ENCODE peak calls at places on chromosomes 1 and 21, in six cellular contexts. X is breast epithelium, I is fibroblast of lung, W is tibial nerve, R is BE2C, P is cardiac muscle cell. M is an unnamed sample. For H3K4me1 and H3K9me3, the result is how much of the 10 kb centered on the place peaks cover.

GRCh38 chr21:37220433-37220980 is 46.6 kb downstream of the VPS26C start:
- DNase-seq in X (no peak), I (peak), W (peak), R (no peak), P (peak), M (peak)

GRCh38 chr1:11341881-11342552 is 69.0 kb downstream of the UBIAD1 start:
- DNase-seq in X (no peak), I (peak), W (no peak), R (peak), P (no peak), M (no peak)

GRCh38 chr1:73537400-73537799 is 660.6 kb downstream of the LRRIQ3 start:
- DNase-seq in X (no peak), I (no peak), W (no peak), R (no peak), P (no peak), M (no peak)

GRCh38 chr1:78699813-78700212 is 50.2 kb downstream of the IFI44 start:
- DNase-seq in X (no peak), I (no peak), W (no peak), R (no peak), P (no peak), M (no peak)

GRCh38 chr1:153649867-153650235 is 8.7 kb upstream of the SNAPIN start:
- DNase-seq in X (peak), I (no peak), W (no peak), R (no peak), P (no peak), M (peak)

GRCh38 chr1:231162970-231163830 is 1.3 kb downstream of the TRIM67 start:
- DNase-seq in X (no peak), I (no peak), W (no peak), R (peak), P (no peak), M (no peak)

GRCh38 chr1:8184301-8184700 is 133.6 kb upstream of the SLC45A1 start:
- DNase-seq in X (no peak), I (no peak), W (no peak), R (no peak), P (no peak), M (no peak)

GRCh38 chr1:16212251-16212961 is at the start of gene ARHGEF19:
- DNase-seq in X (peak), I (no peak), W (no peak), R (no peak), P (no peak), M (peak)

GRCh38 chr1:196317535-196318522 is 290.4 kb downstream of the KCNT2 start:
- DNase-seq in X (no peak), I (peak), W (peak), R (peak), P (peak), M (peak)

GRCh38 chr1:169031566-169032224 is 74.8 kb upstream of the ATP1B1 start:
- DNase-seq in X (peak), I (no peak), W (no peak), R (no peak), P (no peak), M (no peak)

GRCh38 chr1:232686346-232686745 is 56.4 kb upstream of the SIPA1L2 start:
- DNase-seq in X (no peak), I (no peak), W (no peak), R (peak), P (no peak), M (no peak)

GRCh38 chr21:27572681-27573080 is 605.8 kb upstream of the ADAMTS5 start:
- DNase-seq in X (no peak), I (peak), W (no peak), R (no peak), P (no peak), M (no peak)

GRCh38 chr1:171220551-171221175 is 27.6 kb upstream of the FMO1 start:
- DNase-seq in X (no peak), I (peak), W (no peak), R (no peak), P (peak), M (no peak)

GRCh38 chr1:88890790-88891317 is 513 bp downstream of the GTF2B start:
- DNase-seq in X (no peak), I (peak), W (peak), R (peak), P (peak), M (peak)

GRCh38 chr1:55987491-55988255 is 591.7 kb downstream of the PLPP3 start:
- DNase-seq in X (no peak), I (no peak), W (no peak), R (no peak), P (no peak), M (no peak)

GRCh38 chr21:34670220-34670961 is 1.6 kb downstream of the CLIC6 start:
- DNase-seq in X (no peak), I (peak), W (no peak), R (no peak), P (peak), M (no peak)

GRCh38 chr1:42767510-42767924 is 468 bp downstream of the C1orf50 start:
- DNase-seq in X (no peak), I (no peak), W (no peak), R (no peak), P (no peak), M (no peak)

GRCh38 chr1:217139513-217139912 is 416.3 kb upstream of the ESRRG start:
- DNase-seq in X (no peak), I (no peak), W (no peak), R (no peak), P (peak), M (no peak)

GRCh38 chr1:78722947-78723346 is 73.3 kb downstream of the IFI44 start:
- DNase-seq in X (no peak), I (no peak), W (no peak), R (no peak), P (no peak), M (no peak)

GRCh38 chr1:169300854-169301253 is 66.7 kb downstream of the NME7 start:
- DNase-seq in X (no peak), I (no peak), W (no peak), R (no peak), P (no peak), M (no peak)

GRCh38 chr1:164765557-164765956 is 206.6 kb downstream of the PBX1 start:
- DNase-seq in X (no peak), I (peak), W (no peak), R (no peak), P (no peak), M (no peak)

GRCh38 chr1:54239603-54240002 is 39.6 kb downstream of the MRPL37 start:
- DNase-seq in X (no peak), I (no peak), W (no peak), R (no peak), P (no peak), M (no peak)

GRCh38 chr1:187275985-187276580 is 447.3 kb downstream of the PLA2G4A start:
- DNase-seq in X (no peak), I (peak), W (no peak), R (peak), P (no peak), M (no peak)

GRCh38 chr1:68198752-68199151 is 33.6 kb downstream of the WLS start:
- DNase-seq in X (no peak), I (no peak), W (no peak), R (no peak), P (no peak), M (no peak)

GRCh38 chr1:116515702-116516101 is 55.1 kb downstream of the CD58 start:
- DNase-seq in X (no peak), I (no peak), W (no peak), R (peak), P (no peak), M (no peak)

GRCh38 chr1:230084408-230085177 is 17.6 kb downstream of the GALNT2 start:
- DNase-seq in X (no peak), I (peak), W (peak), R (peak), P (no peak), M (no peak)

GRCh38 chr1:156051011-156051725 is 2.4 kb downstream of the UBQLN4 start:
- DNase-seq in X (no peak), I (no peak), W (no peak), R (no peak), P (no peak), M (no peak)

GRCh38 chr21:17542371-17542992 is 29.6 kb downstream of the CXADR start:
- DNase-seq in X (no peak), I (peak), W (no peak), R (no peak), P (peak), M (peak)

GRCh38 chr1:86194491-86195034 is 38.0 kb upstream of the COL24A1 start:
- DNase-seq in X (no peak), I (peak), W (no peak), R (no peak), P (no peak), M (peak)

GRCh38 chr1:218371927-218372672 is 27.0 kb downstream of the TGFB2 start:
- DNase-seq in X (no peak), I (peak), W (peak), R (no peak), P (no peak), M (no peak)

GRCh38 chr1:199490804-199491527 is 536.5 kb upstream of the NR5A2 start:
- DNase-seq in X (no peak), I (peak), W (no peak), R (peak), P (no peak), M (no peak)

GRCh38 chr1:186806477-186806876 is 22.3 kb upstream of the PLA2G4A start:
- DNase-seq in X (no peak), I (peak), W (no peak), R (peak), P (peak), M (peak)

GRCh38 chr1:46725736-46726108 is 6.8 kb upstream of the EFCAB14 start:
- DNase-seq in X (no peak), I (no peak), W (no peak), R (no peak), P (no peak), M (no peak)

GRCh38 chr1:193299038-193299437 is 112.6 kb upstream of the B3GALT2 start:
- DNase-seq in X (no peak), I (no peak), W (no peak), R (no peak), P (no peak), M (no peak)

GRCh38 chr1:2980073-2980791 is 41.0 kb upstream of the ACTRT2 start:
- DNase-seq in X (no peak), I (no peak), W (no peak), R (no peak), P (no peak), M (no peak)

GRCh38 chr1:200971955-200972711 is 51.4 kb downstream of the KIF21B start:
- DNase-seq in X (no peak), I (peak), W (peak), R (peak), P (peak), M (peak)
- TF ChIP-seq CTCF in X (peak), I (peak), W (peak), R (peak), P (peak), M (peak)

GRCh38 chr1:167644551-167644950 is 14.5 kb downstream of the RCSD1 start:
- DNase-seq in X (no peak), I (no peak), W (no peak), R (no peak), P (no peak), M (no peak)
- H3K4me1 ChIP-seq in X (under half), I (under half), W (under half), R (under half), P (under half), M (under half)

GRCh38 chr1:4933232-4933631 is 278.8 kb downstream of the AJAP1 start:
- DNase-seq in X (no peak), I (no peak), W (no peak), R (no peak), P (no peak), M (no peak)

GRCh38 chr1:4937876-4938534 is 283.6 kb downstream of the AJAP1 start:
- DNase-seq in X (no peak), I (no peak), W (no peak), R (no peak), P (no peak), M (no peak)

GRCh38 chr1:4939266-4939665 is 284.9 kb downstream of the AJAP1 start:
- DNase-seq in X (no peak), I (peak), W (no peak), R (no peak), P (no peak), M (no peak)

GRCh38 chr1:4932666-4933065 is 278.3 kb downstream of the AJAP1 start:
- DNase-seq in X (no peak), I (no peak), W (no peak), R (no peak), P (no peak), M (no peak)

DNA sequence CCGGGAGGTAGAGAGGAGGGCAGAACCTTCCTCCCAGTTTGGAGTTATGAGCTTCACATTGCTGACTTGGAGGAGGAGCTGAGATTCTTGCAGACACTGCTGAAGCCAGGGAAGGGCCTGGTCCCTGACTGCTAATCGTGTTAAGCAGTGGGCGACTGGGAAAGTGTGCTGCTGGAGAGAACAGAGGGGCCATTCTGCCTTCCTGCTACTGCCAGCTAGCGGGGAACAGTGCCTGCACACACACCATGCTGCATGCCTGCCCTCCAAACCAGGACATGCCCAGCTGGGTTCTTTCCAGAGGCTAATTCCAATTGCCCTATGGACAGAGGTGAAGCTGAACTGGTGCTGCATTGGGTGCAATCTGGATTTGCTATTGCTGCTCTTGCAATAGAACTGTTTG is 281.4 kb downstream of the AJAP1 start:
- DNase-seq in X (no peak), I (no peak), W (no peak), R (no peak), P (no peak), M (no peak)
- H3K9me3 ChIP-seq in X (under half), I (under half), W (under half), R (under half), P (under half), M (under half)

DNA sequence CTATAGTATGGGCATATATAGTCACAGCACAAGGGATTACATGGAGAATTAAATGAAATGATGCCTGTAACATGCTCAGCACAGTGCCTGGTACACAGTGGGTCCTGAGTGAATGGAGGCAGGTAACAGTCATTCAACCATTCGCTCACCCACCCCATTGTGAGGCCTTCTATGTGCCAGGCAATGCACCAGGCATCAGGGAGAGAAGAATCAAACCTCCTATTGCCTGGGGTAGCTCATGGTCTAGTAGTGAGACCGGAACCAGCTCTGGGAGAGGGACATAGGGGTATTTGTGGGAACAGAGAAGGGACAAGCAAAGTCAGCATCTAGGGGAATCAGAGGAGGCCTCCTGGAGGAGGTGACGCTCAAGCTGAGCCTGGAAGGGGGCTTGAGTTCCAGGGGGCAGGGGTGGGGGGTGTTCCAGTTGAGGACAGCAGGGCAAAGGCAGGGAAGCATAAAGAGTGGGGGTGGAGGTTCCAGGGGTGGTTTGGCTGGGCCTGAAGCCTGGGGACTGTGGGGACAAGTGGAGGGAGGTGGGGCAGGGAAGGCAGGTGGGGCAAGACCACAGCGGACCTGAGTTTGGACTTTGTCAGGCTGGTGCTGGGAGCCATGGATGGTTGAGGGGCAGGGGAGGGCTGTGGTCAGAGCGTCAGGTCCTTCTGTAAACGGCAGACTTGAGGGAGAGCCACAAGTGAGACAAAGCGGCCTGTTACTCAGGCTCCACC is 591.6 kb downstream of the PTPRU start:
- DNase-seq in X (no peak), I (no peak), W (no peak), R (no peak), P (no peak), M (no peak)
- TF ChIP-seq CTCF in X (no peak), I (no peak), W (no peak), R (no peak), P (no peak), M (no peak)

GRCh38 chr1:91501527-91501859 is 842 bp downstream of the CDC7 start:
- DNase-seq in X (no peak), I (no peak), W (no peak), R (no peak), P (no peak), M (no peak)

GRCh38 chr1:91503332-91503900 is 2.8 kb downstream of the CDC7 start:
- DNase-seq in X (no peak), I (no peak), W (no peak), R (no peak), P (no peak), M (no peak)

GRCh38 chr1:91502882-91503184 is 2.2 kb downstream of the CDC7 start:
- DNase-seq in X (no peak), I (peak), W (no peak), R (peak), P (no peak), M (no peak)

GRCh38 chr1:91500756-91501526 is at the start of gene CDC7:
- DNase-seq in X (peak), I (peak), W (peak), R (peak), P (peak), M (peak)

DNA sequence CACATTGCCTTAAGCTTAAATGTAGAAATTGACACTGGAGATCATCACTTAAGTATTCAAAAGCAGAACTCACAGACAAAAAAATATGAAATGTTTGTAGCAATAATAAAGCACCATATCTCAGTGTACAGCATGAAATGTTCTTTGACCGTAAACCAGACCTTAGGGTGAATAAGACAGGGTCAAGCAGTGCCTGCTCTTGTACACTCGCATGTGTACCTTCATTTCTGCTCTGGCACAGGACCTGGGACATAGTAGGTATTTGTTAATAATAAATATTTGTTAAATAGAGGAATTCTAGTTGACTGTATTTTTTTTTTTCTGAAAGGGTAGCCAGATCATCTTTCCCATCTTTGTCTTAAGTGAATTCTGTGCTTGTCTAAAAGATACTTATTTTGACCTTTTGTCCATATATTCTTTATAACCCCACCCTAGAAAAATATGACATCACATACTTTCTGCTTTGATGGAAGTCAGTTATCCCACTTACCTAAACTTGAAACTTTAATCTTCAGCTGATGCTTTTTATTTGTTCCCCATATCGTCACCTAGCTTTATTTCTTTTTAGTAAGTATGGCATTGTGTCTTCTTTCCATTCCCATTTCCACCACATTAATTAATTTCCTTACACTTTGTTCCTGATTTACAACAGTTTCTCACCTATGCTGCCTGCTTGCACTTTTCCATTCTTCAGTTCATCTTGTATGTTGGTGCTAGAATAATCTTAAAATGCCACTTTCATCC is 1.7 kb downstream of the CDC7 start:
- DNase-seq in X (no peak), I (no peak), W (no peak), R (no peak), P (no peak), M (no peak)
- H3K4me1 ChIP-seq in X (under half), I (under half), W (under half), R (under half), P (under half), M (under half)

M was measured in Caco-2.